ENCODE peak calls at places on chromosomes 4 and X, in four cellular contexts. C is K562, K is HepG2, U is WTC11. I is an unnamed sample.

GRCh38 chr4:17667653-17668201 is 53.3 kb downstream of the MED28 start:
- DNase-seq in K (no peak), C (no peak), U (no peak), I (no peak)

GRCh38 chr4:180860136-180860720 is 1383.0 kb upstream of the TENM3 start:
- DNase-seq in K (no peak), U (no peak), C (no peak), I (no peak)

GRCh38 chr4:13783800-13784411 is 156.4 kb upstream of the BOD1L1 start:
- DNase-seq in C (no peak), K (peak; percentile 57), U (no peak), I (no peak)

GRCh38 chr4:37902212-37902611 is 11.3 kb downstream of the TBC1D1 start:
- DNase-seq in U (no peak), C (no peak), K (no peak), I (no peak)

GRCh38 chr4:94757192-94758140 is at the start of gene BMPR1B:
- DNase-seq in K (no peak), C (no peak), U (peak; percentile 24), I (peak; percentile 84)

GRCh38 chr4:90328558-90328957 is 201.4 kb downstream of the CCSER1 start:
- DNase-seq in K (no peak), C (no peak), U (no peak), I (no peak)

GRCh38 chr4:17665852-17666251 is 51.4 kb downstream of the MED28 start:
- DNase-seq in C (no peak), K (no peak), U (no peak), I (no peak)

GRCh38 chr4:112509243-112510190 is 6.5 kb downstream of the NEUROG2 start:
- DNase-seq in K (no peak), U (peak; percentile 35), C (no peak), I (no peak)

GRCh38 chr4:110344165-110344564 is 131.8 kb upstream of the ENPEP start:
- DNase-seq in C (no peak), U (no peak), K (no peak), I (peak; percentile 1)

GRCh38 chr4:101345271-101345595 is 2.1 kb downstream of the PPP3CA start:
- DNase-seq in U (no peak), C (no peak), K (no peak), I (no peak)

GRCh38 chr4:5162909-5163508 is 111.7 kb downstream of the STK32B start:
- DNase-seq in C (no peak), K (no peak), U (no peak), I (no peak)

GRCh38 chr4:103403619-103404018 is 205.5 kb upstream of the CENPE start:
- DNase-seq in C (no peak), U (no peak), K (no peak), I (no peak)

GRCh38 chrX:65926095-65927019 is 113.5 kb downstream of the VSIG4 start:
- DNase-seq in K (no peak), U (no peak), C (peak; percentile 19), I (no peak)

GRCh38 chr4:85717366-85717765 is 242.4 kb downstream of the ARHGAP24 start:
- DNase-seq in U (no peak), K (no peak), C (no peak), I (no peak)

GRCh38 chrX:52346462-52347165 is 22.2 kb upstream of the XAGE2 start:
- DNase-seq in C (peak; percentile 8), K (no peak), U (no peak), I (peak; percentile 16)

GRCh38 chr4:8393593-8394038 is 46.9 kb downstream of the ACOX3 start:
- DNase-seq in C (no peak), U (no peak), K (no peak), I (peak; percentile 52)

GRCh38 chr4:2771264-2771663 is 15.1 kb upstream of the TNIP2 start:
- DNase-seq in K (no peak), U (no peak), C (no peak), I (no peak)

GRCh38 chrX:140057001-140057411 is 91.7 kb upstream of the CXorf66 start:
- DNase-seq in C (peak; percentile 71), U (peak; percentile 79), K (peak; percentile 51), I (peak; percentile 76)

GRCh38 chr4:128249787-128250668 is 37.6 kb downstream of the PGRMC2 start:
- DNase-seq in K (no peak), C (no peak), U (no peak), I (no peak)

GRCh38 chr4:76011700-76012387 is 4.5 kb upstream of the CXCL9 start:
- DNase-seq in C (no peak), U (peak; percentile 37), K (no peak), I (no peak)

GRCh38 chr4:4671774-4672349 is 130.0 kb upstream of the STX18 start:
- DNase-seq in U (no peak), K (no peak), C (no peak), I (no peak)

GRCh38 chr4:85869156-85869555 is 394.2 kb downstream of the ARHGAP24 start:
- DNase-seq in U (no peak), C (no peak), K (no peak), I (no peak)

GRCh38 chr4:55173580-55173979 is 48.2 kb upstream of the KDR start:
- DNase-seq in K (no peak), C (no peak), U (no peak), I (peak; percentile 6)

GRCh38 chrX:98962996-98963395 is 1447.1 kb downstream of the PCDH19 start:
- DNase-seq in C (no peak), U (no peak), K (no peak), I (no peak)

GRCh38 chr4:3299538-3300197 is 6.8 kb downstream of the RGS12 start:
- DNase-seq in C (no peak), K (no peak), U (no peak), I (no peak)

GRCh38 chrX:73728518-73729023 is 165.6 kb downstream of the CHIC1 start:
- DNase-seq in U (no peak), C (no peak), K (no peak), I (no peak)

GRCh38 chrX:10811093-10811492 is 190.7 kb upstream of the MID1 start:
- DNase-seq in C (no peak), K (no peak), U (no peak), I (no peak)

GRCh38 chrX:133215747-133216146 is 2.4 kb downstream of the TFDP3 start:
- DNase-seq in C (no peak), U (peak; percentile 11), K (peak; percentile 8), I (peak; percentile 28)

GRCh38 chr4:6562931-6563901 is 11.8 kb upstream of the MAN2B2 start:
- DNase-seq in U (peak; percentile 42), K (no peak), C (peak; percentile 80), I (no peak)

GRCh38 chr4:2007804-2008670 is 737 bp downstream of the NELFA start:
- DNase-seq in K (no peak), C (peak; percentile 71), U (no peak), I (no peak)

GRCh38 chrX:41381685-41382084 is 47.7 kb downstream of the DDX3X start:
- DNase-seq in C (no peak), U (peak; percentile 28), K (peak; percentile 89), I (peak; percentile 53)

GRCh38 chr4:54231419-54232150 is 2.5 kb downstream of the PDGFRA start:
- DNase-seq in K (no peak), C (no peak), U (peak; percentile 56), I (no peak)

GRCh38 chrX:153726286-153727107 is 1.8 kb downstream of the ABCD1 start:
- DNase-seq in U (peak; percentile 82), C (peak; percentile 66), K (peak; percentile 75), I (no peak)

GRCh38 chr4:126604273-126604867 is 1028.4 kb upstream of the INTU start:
- DNase-seq in U (peak; percentile 20), C (peak; percentile 38), K (peak; percentile 18), I (peak; percentile 1)

GRCh38 chrX:23662187-23662586 is 5.1 kb upstream of the PRDX4 start:
- DNase-seq in U (no peak), K (no peak), C (no peak), I (no peak)

GRCh38 chr4:108377021-108377420 is 208.3 kb upstream of the LEF1 start:
- DNase-seq in C (no peak), K (no peak), U (no peak), I (no peak)

GRCh38 chr4:54230479-54231418 is 1.7 kb downstream of the PDGFRA start:
- DNase-seq in C (no peak), U (peak; percentile 55), K (no peak), I (no peak)

GRCh38 chrX:103640401-103641155 is 11.8 kb downstream of the TCEAL1 start:
- DNase-seq in U (no peak), K (no peak), C (no peak), I (no peak)

GRCh38 chr4:75370582-75370981 is 143.6 kb downstream of the RCHY1 start:
- DNase-seq in K (no peak), C (no peak), U (no peak), I (no peak)

GRCh38 chrX:41119803-41120202 is 34.6 kb downstream of the USP9X start:
- DNase-seq in C (no peak), U (no peak), K (no peak), I (no peak)

GRCh38 chr4:19693949-19694597 is 557.6 kb upstream of the SLIT2 start:
- DNase-seq in K (no peak), C (no peak), U (no peak), I (no peak)

GRCh38 chr4:19686456-19686855 is 565.2 kb upstream of the SLIT2 start:
- DNase-seq in U (no peak), K (no peak), C (no peak), I (no peak)

GRCh38 chr4:19694829-19695228 is 556.9 kb upstream of the SLIT2 start:
- DNase-seq in U (no peak), K (no peak), C (no peak), I (no peak)

GRCh38 chr4:19684079-19684478 is 567.6 kb upstream of the SLIT2 start:
- DNase-seq in K (no peak), U (no peak), C (no peak), I (no peak)

GRCh38 chr4:19689511-19689910 is 562.2 kb upstream of the SLIT2 start:
- DNase-seq in K (no peak), C (no peak), U (no peak), I (no peak)
- TF ChIP-seq NR3C1 in K (no peak), C (no peak), U (no peak), I (no peak)

GRCh38 chrX:2955838-2956237 is 26.7 kb upstream of the ARSD start:
- DNase-seq in K (no peak), C (no peak), U (no peak), I (no peak)
- TF ChIP-seq JUN in K (no peak), C (no peak), U (no peak), I (no peak)

GRCh38 chr4:20603671-20604313 is 96.5 kb upstream of the PACRGL start:
- DNase-seq in K (no peak), U (no peak), C (no peak), I (no peak)
- TF ChIP-seq NR3C1 in K (no peak), U (no peak), C (no peak), I (no peak)

GRCh38 chr4:118356731-118357130 is 3.9 kb upstream of the PRSS12 start:
- DNase-seq in U (no peak), C (no peak), K (no peak), I (no peak)
- TF ChIP-seq JUN in U (no peak), C (no peak), K (no peak), I (no peak)

GRCh38 chr4:97239699-97239997 is 903.6 kb downstream of the STPG2 start:
- DNase-seq in U (no peak), K (no peak), C (no peak), I (no peak)

GRCh38 chr4:97235516-97235915 is 907.8 kb downstream of the STPG2 start:
- DNase-seq in C (no peak), U (peak; percentile 11), K (no peak), I (no peak)

GRCh38 chr4:97238956-97239698 is 904.1 kb downstream of the STPG2 start:
- DNase-seq in U (no peak), C (no peak), K (no peak), I (no peak)
- TF ChIP-seq NR3C1 in U (no peak), C (no peak), K (no peak), I (no peak)

I was measured in A549.